ENCODE peak calls at places on chromosomes 1 and 21, in nine cellular contexts. M is T-helper 1 cell; Y is testis; K is EL; Z is adipocyte; V is stimulated activated CD4-positive, alpha-beta T cell treated with anti-CD3 and anti-CD28 coated beads, TNF-alpha, amount 100 ng/mL, for 1 hour; H is left cardiac atrium; U is activated naive CD8-positive, alpha-beta T cell treated with anti-CD3 and anti-CD28 coated beads, Interleukin-2, amount 10 ng/mL, durations not matched to agents 7 days and 5 days; J is progenitor cell of endocrine pancreas. L is an unnamed sample.

GRCh38 chr21:42525228-42525604 is 11.6 kb downstream of the SLC37A1 start:
- DNase-seq in K (no peak), H (no peak), M (no peak), V (no peak), Y (no peak), Z (peak), J (no peak), U (no peak), L (no peak)

GRCh38 chr1:93595266-93595665 is 86.4 kb downstream of the BCAR3 start:
- DNase-seq in V (no peak), J (no peak), U (no peak), K (no peak), M (no peak), Y (no peak), H (no peak), Z (peak), L (no peak)

GRCh38 chr1:94014087-94014486 is 104.9 kb upstream of the GCLM start:
- DNase-seq in V (no peak), Z (no peak), J (no peak), U (no peak), K (no peak), M (no peak), H (no peak), Y (no peak), L (no peak)

GRCh38 chr1:223403184-223403815 is 10.1 kb downstream of the CCDC185 start:
- DNase-seq in H (no peak), M (no peak), Y (no peak), Z (no peak), K (no peak), V (no peak), U (no peak), J (no peak), L (no peak)

GRCh38 chr21:34781508-34781907 is 112.7 kb downstream of the CLIC6 start:
- DNase-seq in K (no peak), J (no peak), M (no peak), U (no peak), Y (no peak), H (no peak), Z (no peak), V (no peak), L (no peak)

GRCh38 chr1:67532452-67533216 is 102.4 kb upstream of the SERBP1 start:
- DNase-seq in Z (peak), H (no peak), J (no peak), U (no peak), Y (peak), M (no peak), K (peak), V (no peak), L (peak)

GRCh38 chr1:167043752-167044488 is 46.3 kb downstream of the GPA33 start:
- DNase-seq in M (peak), U (peak), Y (peak), V (peak), J (no peak), H (peak), Z (no peak), K (peak), L (no peak)

GRCh38 chr1:6001992-6002576 is 9.9 kb upstream of the NPHP4 start:
- DNase-seq in Y (no peak), U (peak), K (no peak), Z (no peak), J (no peak), H (peak), M (no peak), V (no peak), L (no peak)